ENCODE peak calls at places on chromosomes 16 and 17, in six cellular contexts. F is activated CD4-positive, alpha-beta memory T cell treated with anti-CD3 and anti-CD28 coated beads, Interleukin-2, amount 10 ng/mL, durations not matched to agents 7 days and 5 days; Z is lower leg skin; P is RWPE1; Y is stomach; U is cardiac fibroblast. M is an unnamed sample.

GRCh38 chr16:71426069-71426879 is 15.6 kb downstream of the TLE7 start:
- DNase-seq in F (no peak), Z (peak), P (peak), Y (no peak), U (peak), M (no peak)

GRCh38 chr17:2883544-2884203 is 87.4 kb downstream of the RAP1GAP2 start:
- DNase-seq in F (no peak), Z (no peak), P (peak), Y (no peak), U (peak), M (peak)

GRCh38 chr16:72985148-72985882 is 62.6 kb downstream of the ZFHX3 start:
- DNase-seq in F (no peak), Z (peak), P (no peak), Y (no peak), U (peak), M (no peak)

GRCh38 chr17:7314719-7315569 is at the start of gene GPS2:
- DNase-seq in F (peak), Z (peak), P (peak), Y (peak), U (peak), M (peak)

GRCh38 chr16:1729445-1729844 is 23.4 kb downstream of the MAPK8IP3 start:
- DNase-seq in F (no peak), Z (no peak), P (no peak), Y (no peak), U (no peak), M (no peak)

GRCh38 chr16:81524382-81524781 is 79.8 kb downstream of the CMIP start:
- DNase-seq in F (peak), Z (no peak), P (no peak), Y (no peak), U (no peak), M (no peak)

GRCh38 chr17:78674156-78674555 is 97.0 kb upstream of the DNAH17 start:
- DNase-seq in F (no peak), Z (no peak), P (no peak), Y (no peak), U (no peak), M (no peak)

GRCh38 chr17:71032746-71033273 is 863.5 kb downstream of the KCNJ2 start:
- DNase-seq in F (no peak), Z (no peak), P (no peak), Y (no peak), U (no peak), M (no peak)

GRCh38 chr17:77120866-77121265 is 19.9 kb upstream of the SEC14L1 start:
- DNase-seq in F (no peak), Z (no peak), P (no peak), Y (no peak), U (no peak), M (no peak)

GRCh38 chr17:39461911-39462641 is 790 bp downstream of the CDK12 start:
- DNase-seq in F (peak), Z (peak), P (peak), Y (peak), U (peak), M (no peak)

GRCh38 chr17:62692721-62693431 is 65.4 kb downstream of the MRC2 start:
- DNase-seq in F (no peak), Z (no peak), P (no peak), Y (no peak), U (peak), M (no peak)

GRCh38 chr17:50840311-50840851 is 5.0 kb downstream of the WFIKKN2 start:
- DNase-seq in F (no peak), Z (peak), P (no peak), Y (no peak), U (no peak), M (no peak)

GRCh38 chr16:80852261-80852872 is 48.0 kb upstream of the CDYL2 start:
- DNase-seq in F (peak), Z (no peak), P (peak), Y (no peak), U (peak), M (peak)

GRCh38 chr17:44262654-44263225 is 5.2 kb downstream of the SLC4A1 start:
- DNase-seq in F (no peak), Z (no peak), P (no peak), Y (no peak), U (no peak), M (no peak)

GRCh38 chr16:24645739-24646645 is 83.5 kb upstream of the TNRC6A start:
- DNase-seq in F (no peak), Z (peak), P (peak), Y (no peak), U (peak), M (peak)

GRCh38 chr17:49901460-49902331 is 53.8 kb upstream of the TAC4 start:
- DNase-seq in F (no peak), Z (no peak), P (peak), Y (no peak), U (no peak), M (peak)

GRCh38 chr16:79933586-79933985 is 333.0 kb upstream of the MAF start:
- DNase-seq in F (no peak), Z (no peak), P (no peak), Y (no peak), U (no peak), M (no peak)

GRCh38 chr17:61753696-61754095 is 109.6 kb downstream of the BRIP1 start:
- DNase-seq in F (no peak), Z (no peak), P (no peak), Y (no peak), U (no peak), M (no peak)

GRCh38 chr17:61770752-61771533 is 92.4 kb downstream of the BRIP1 start:
- DNase-seq in F (no peak), Z (no peak), P (no peak), Y (no peak), U (peak), M (no peak)

GRCh38 chr17:73045722-73046121 is 46.8 kb downstream of the SLC39A11 start:
- DNase-seq in F (no peak), Z (no peak), P (no peak), Y (no peak), U (no peak), M (no peak)

GRCh38 chr17:35774499-35774898 is 13.8 kb downstream of the C17orf50 start:
- DNase-seq in F (no peak), Z (no peak), P (no peak), Y (peak), U (peak), M (no peak)

GRCh38 chr16:24035127-24035842 is 199.5 kb downstream of the PRKCB start:
- DNase-seq in F (peak), Z (no peak), P (no peak), Y (no peak), U (no peak), M (no peak)

GRCh38 chr17:74566132-74566753 is 1.1 kb downstream of the CD300H start:
- DNase-seq in F (peak), Z (no peak), P (peak), Y (peak), U (peak), M (peak)

GRCh38 chr17:58755577-58756245 is at the start of gene PPM1E:
- DNase-seq in F (peak), Z (no peak), P (peak), Y (peak), U (peak), M (no peak)

GRCh38 chr17:68701046-68701445 is 99.9 kb upstream of the FAM20A start:
- DNase-seq in F (no peak), Z (no peak), P (no peak), Y (no peak), U (no peak), M (no peak)

M was measured in LoVo.